ENCODE peak calls at places on chromosomes 13 and 19, in eight cellular contexts. One of them, this sample, is unnamed.

GRCh38 chr13:59861676-59862075 is 302.1 kb downstream of the DIAPH3 start:
- DNase-seq in uterus: no peak
- DNase-seq in neuronal stem cell: no peak
- DNase-seq in fibroblast of lung: no peak
- DNase-seq in H9: no peak
- DNase-seq in psoas muscle: no peak
- DNase-seq in ovary: no peak
- DNase-seq in CD8-positive, alpha-beta T cell: no peak
- DNase-seq in this sample: no peak

GRCh38 chr19:1065606-1066109 is 1.3 kb upstream of the ARHGAP45 start:
- DNase-seq in uterus: no peak
- DNase-seq in neuronal stem cell: no peak
- DNase-seq in fibroblast of lung: no peak
- DNase-seq in H9: no peak
- DNase-seq in psoas muscle: no peak
- DNase-seq in ovary: no peak
- DNase-seq in CD8-positive, alpha-beta T cell: no peak
- DNase-seq in this sample: no peak

GRCh38 chr13:26370495-26370990 is 116.6 kb downstream of the CDK8 start:
- DNase-seq in uterus: no peak
- DNase-seq in neuronal stem cell: no peak
- DNase-seq in fibroblast of lung: no peak
- DNase-seq in H9: no peak
- DNase-seq in psoas muscle: no peak
- DNase-seq in ovary: no peak
- DNase-seq in CD8-positive, alpha-beta T cell: no peak
- DNase-seq in this sample: no peak

GRCh38 chr19:35257113-35257461 is 8.3 kb downstream of the LSR start:
- DNase-seq in uterus: no peak
- DNase-seq in neuronal stem cell: no peak
- DNase-seq in fibroblast of lung: no peak
- DNase-seq in H9: no peak
- DNase-seq in psoas muscle: no peak
- DNase-seq in ovary: peak; percentile 33
- DNase-seq in CD8-positive, alpha-beta T cell: no peak
- DNase-seq in this sample: no peak

GRCh38 chr13:70027551-70027950 is 80.1 kb upstream of the ATXN8OS start:
- DNase-seq in uterus: no peak
- DNase-seq in neuronal stem cell: no peak
- DNase-seq in fibroblast of lung: no peak
- DNase-seq in H9: no peak
- DNase-seq in psoas muscle: no peak
- DNase-seq in ovary: no peak
- DNase-seq in CD8-positive, alpha-beta T cell: no peak
- DNase-seq in this sample: no peak

GRCh38 chr19:55550321-55550650 is 4.9 kb upstream of the SBK3 start:
- DNase-seq in uterus: no peak
- DNase-seq in neuronal stem cell: peak; percentile 59
- DNase-seq in fibroblast of lung: peak; percentile 65
- DNase-seq in H9: no peak
- DNase-seq in psoas muscle: no peak
- DNase-seq in ovary: no peak
- DNase-seq in CD8-positive, alpha-beta T cell: no peak
- DNase-seq in this sample: no peak

GRCh38 chr19:31532034-31532433 is 182.8 kb upstream of the TSHZ3 start:
- DNase-seq in uterus: no peak
- DNase-seq in neuronal stem cell: no peak
- DNase-seq in fibroblast of lung: no peak
- DNase-seq in H9: no peak
- DNase-seq in psoas muscle: no peak
- DNase-seq in ovary: no peak
- DNase-seq in CD8-positive, alpha-beta T cell: no peak
- DNase-seq in this sample: no peak

GRCh38 chr13:30019648-30020626 is 169.5 kb upstream of the UBL3 start:
- DNase-seq in uterus: no peak
- DNase-seq in neuronal stem cell: no peak
- DNase-seq in fibroblast of lung: no peak
- DNase-seq in H9: no peak
- DNase-seq in psoas muscle: no peak
- DNase-seq in ovary: no peak
- DNase-seq in CD8-positive, alpha-beta T cell: no peak
- DNase-seq in this sample: no peak

GRCh38 chr13:93646247-93646646 is 419.6 kb downstream of the GPC6 start:
- DNase-seq in uterus: no peak
- DNase-seq in neuronal stem cell: no peak
- DNase-seq in fibroblast of lung: peak; percentile 4
- DNase-seq in H9: no peak
- DNase-seq in psoas muscle: no peak
- DNase-seq in ovary: no peak
- DNase-seq in CD8-positive, alpha-beta T cell: no peak
- DNase-seq in this sample: no peak

GRCh38 chr13:110479215-110479545 is 82.3 kb downstream of the RAB20 start:
- DNase-seq in uterus: no peak
- DNase-seq in neuronal stem cell: no peak
- DNase-seq in fibroblast of lung: no peak
- DNase-seq in H9: no peak
- DNase-seq in psoas muscle: no peak
- DNase-seq in ovary: no peak
- DNase-seq in CD8-positive, alpha-beta T cell: no peak
- DNase-seq in this sample: no peak

GRCh38 chr13:30915691-30916541 is 9.8 kb downstream of the MEDAG start:
- DNase-seq in uterus: no peak
- DNase-seq in neuronal stem cell: no peak
- DNase-seq in fibroblast of lung: no peak
- DNase-seq in H9: no peak
- DNase-seq in psoas muscle: no peak
- DNase-seq in ovary: no peak
- DNase-seq in CD8-positive, alpha-beta T cell: no peak
- DNase-seq in this sample: no peak

GRCh38 chr19:33395561-33396550 is 22.3 kb downstream of the CEBPG start:
- DNase-seq in uterus: peak; percentile 80
- DNase-seq in neuronal stem cell: no peak
- DNase-seq in fibroblast of lung: peak; percentile 49
- DNase-seq in H9: no peak
- DNase-seq in psoas muscle: peak; percentile 80
- DNase-seq in ovary: peak; percentile 86
- DNase-seq in CD8-positive, alpha-beta T cell: no peak
- DNase-seq in this sample: peak; percentile 56

GRCh38 chr19:18417250-18418033 is 1.8 kb upstream of the SSBP4 start:
- DNase-seq in uterus: peak; percentile 81
- DNase-seq in neuronal stem cell: peak; percentile 67
- DNase-seq in fibroblast of lung: peak; percentile 83
- DNase-seq in H9: peak; percentile 85
- DNase-seq in psoas muscle: peak; percentile 86
- DNase-seq in ovary: peak; percentile 88
- DNase-seq in CD8-positive, alpha-beta T cell: no peak
- DNase-seq in this sample: peak; percentile 88

GRCh38 chr19:2747349-2747748 is 7.5 kb upstream of the SLC39A3 start:
- DNase-seq in uterus: no peak
- DNase-seq in neuronal stem cell: no peak
- DNase-seq in fibroblast of lung: no peak
- DNase-seq in H9: no peak
- DNase-seq in psoas muscle: no peak
- DNase-seq in ovary: no peak
- DNase-seq in CD8-positive, alpha-beta T cell: no peak
- DNase-seq in this sample: no peak

GRCh38 chr19:58097783-58098681 is at the start of gene ZSCAN18:
- DNase-seq in uterus: peak; percentile 98
- DNase-seq in neuronal stem cell: peak; percentile 100
- DNase-seq in fibroblast of lung: peak; percentile 92
- DNase-seq in H9: peak; percentile 99
- DNase-seq in psoas muscle: peak; percentile 98
- DNase-seq in ovary: peak; percentile 99
- DNase-seq in CD8-positive, alpha-beta T cell: peak; percentile 90
- DNase-seq in this sample: peak; percentile 96

GRCh38 chr19:38913958-38914357 is 2.0 kb upstream of the CCER2 start:
- DNase-seq in uterus: no peak
- DNase-seq in neuronal stem cell: no peak
- DNase-seq in fibroblast of lung: no peak
- DNase-seq in H9: no peak
- DNase-seq in psoas muscle: peak; percentile 14
- DNase-seq in ovary: no peak
- DNase-seq in CD8-positive, alpha-beta T cell: no peak
- DNase-seq in this sample: peak; percentile 31

GRCh38 chr13:54647275-54647674 is 1618.7 kb downstream of the OLFM4 start:
- DNase-seq in uterus: no peak
- DNase-seq in neuronal stem cell: no peak
- DNase-seq in fibroblast of lung: no peak
- DNase-seq in H9: no peak
- DNase-seq in psoas muscle: no peak
- DNase-seq in ovary: no peak
- DNase-seq in CD8-positive, alpha-beta T cell: no peak
- DNase-seq in this sample: no peak

GRCh38 chr19:12833418-12833746 is 997 bp downstream of the RTBDN start:
- DNase-seq in uterus: no peak
- DNase-seq in neuronal stem cell: no peak
- DNase-seq in fibroblast of lung: no peak
- DNase-seq in H9: no peak
- DNase-seq in psoas muscle: no peak
- DNase-seq in ovary: no peak
- DNase-seq in CD8-positive, alpha-beta T cell: no peak
- DNase-seq in this sample: no peak

GRCh38 chr19:5113633-5114586 is 145.0 kb downstream of the KDM4B start:
- DNase-seq in uterus: no peak
- DNase-seq in neuronal stem cell: no peak
- DNase-seq in fibroblast of lung: no peak
- DNase-seq in H9: no peak
- DNase-seq in psoas muscle: no peak
- DNase-seq in ovary: no peak
- DNase-seq in CD8-positive, alpha-beta T cell: no peak
- DNase-seq in this sample: no peak

GRCh38 chr13:82976499-82976898 is 905.8 kb downstream of the SLITRK1 start:
- DNase-seq in uterus: no peak
- DNase-seq in neuronal stem cell: no peak
- DNase-seq in fibroblast of lung: no peak
- DNase-seq in H9: no peak
- DNase-seq in psoas muscle: no peak
- DNase-seq in ovary: no peak
- DNase-seq in CD8-positive, alpha-beta T cell: no peak
- DNase-seq in this sample: no peak

GRCh38 chr13:28140433-28141125 is 2.2 kb downstream of the PAN3 start:
- DNase-seq in uterus: no peak
- DNase-seq in neuronal stem cell: no peak
- DNase-seq in fibroblast of lung: peak; percentile 32
- DNase-seq in H9: no peak
- DNase-seq in psoas muscle: no peak
- DNase-seq in ovary: no peak
- DNase-seq in CD8-positive, alpha-beta T cell: no peak
- DNase-seq in this sample: no peak

GRCh38 chr19:46725036-46725820 is 8.3 kb upstream of the PRKD2 start:
- DNase-seq in uterus: no peak
- DNase-seq in neuronal stem cell: no peak
- DNase-seq in fibroblast of lung: no peak
- DNase-seq in H9: no peak
- DNase-seq in psoas muscle: no peak
- DNase-seq in ovary: no peak
- DNase-seq in CD8-positive, alpha-beta T cell: no peak
- DNase-seq in this sample: no peak

GRCh38 chr13:109835321-109835720 is 48.9 kb upstream of the IRS2 start:
- DNase-seq in uterus: no peak
- DNase-seq in neuronal stem cell: no peak
- DNase-seq in fibroblast of lung: peak; percentile 25
- DNase-seq in H9: no peak
- DNase-seq in psoas muscle: no peak
- DNase-seq in ovary: no peak
- DNase-seq in CD8-positive, alpha-beta T cell: no peak
- DNase-seq in this sample: no peak

GRCh38 chr13:21055511-21056045 is 5.8 kb downstream of the LATS2 start:
- DNase-seq in uterus: no peak
- DNase-seq in neuronal stem cell: no peak
- DNase-seq in fibroblast of lung: no peak
- DNase-seq in H9: no peak
- DNase-seq in psoas muscle: peak; percentile 46
- DNase-seq in ovary: no peak
- DNase-seq in CD8-positive, alpha-beta T cell: no peak
- DNase-seq in this sample: no peak
- H3K4me1 ChIP-seq in uterus: peaks cover 3% of the 10 kb centered on the region
- H3K4me1 ChIP-seq in neuronal stem cell: peaks cover 4% of the 10 kb centered on the region
- H3K4me1 ChIP-seq in fibroblast of lung: peaks cover 6% of the 10 kb centered on the region
- H3K4me1 ChIP-seq in H9: peaks cover 4% of the 10 kb centered on the region
- H3K4me1 ChIP-seq in psoas muscle: peaks cover 78% of the 10 kb centered on the region
- H3K4me1 ChIP-seq in ovary: peaks cover 15% of the 10 kb centered on the region
- H3K4me1 ChIP-seq in CD8-positive, alpha-beta T cell: peaks cover 4% of the 10 kb centered on the region
- H3K4me1 ChIP-seq in this sample: no peaks in the 10 kb centered on the region

GRCh38 chr13:99377641-99378040 is 70.4 kb upstream of the GPR183 start:
- DNase-seq in uterus: no peak
- DNase-seq in neuronal stem cell: no peak
- DNase-seq in fibroblast of lung: no peak
- DNase-seq in H9: peak; percentile 28
- DNase-seq in psoas muscle: no peak
- DNase-seq in ovary: no peak
- DNase-seq in CD8-positive, alpha-beta T cell: no peak
- DNase-seq in this sample: no peak
- H3K4me1 ChIP-seq in uterus: no peaks in the 10 kb centered on the region
- H3K4me1 ChIP-seq in neuronal stem cell: no peaks in the 10 kb centered on the region
- H3K4me1 ChIP-seq in fibroblast of lung: no peaks in the 10 kb centered on the region
- H3K4me1 ChIP-seq in H9: peaks cover 18% of the 10 kb centered on the region
- H3K4me1 ChIP-seq in psoas muscle: no peaks in the 10 kb centered on the region
- H3K4me1 ChIP-seq in ovary: no peaks in the 10 kb centered on the region
- H3K4me1 ChIP-seq in CD8-positive, alpha-beta T cell: peaks cover 75% of the 10 kb centered on the region
- H3K4me1 ChIP-seq in this sample: no peaks in the 10 kb centered on the region

GRCh38 chr19:14519245-14519859 is 1.2 kb upstream of the DNAJB1 start:
- DNase-seq in uterus: no peak
- DNase-seq in neuronal stem cell: no peak
- DNase-seq in fibroblast of lung: no peak
- DNase-seq in H9: no peak
- DNase-seq in psoas muscle: no peak
- DNase-seq in ovary: peak; percentile 65
- DNase-seq in CD8-positive, alpha-beta T cell: no peak
- DNase-seq in this sample: no peak
- H3K4me1 ChIP-seq in uterus: peaks cover 6% of the 10 kb centered on the region
- H3K4me1 ChIP-seq in neuronal stem cell: peaks cover 10% of the 10 kb centered on the region
- H3K4me1 ChIP-seq in fibroblast of lung: peaks cover 13% of the 10 kb centered on the region
- H3K4me1 ChIP-seq in H9: no peaks in the 10 kb centered on the region
- H3K4me1 ChIP-seq in psoas muscle: peaks cover 32% of the 10 kb centered on the region
- H3K4me1 ChIP-seq in ovary: peaks cover 12% of the 10 kb centered on the region
- H3K4me1 ChIP-seq in CD8-positive, alpha-beta T cell: peaks cover 79% of the 10 kb centered on the region
- H3K4me1 ChIP-seq in this sample: no peaks in the 10 kb centered on the region

DNA sequence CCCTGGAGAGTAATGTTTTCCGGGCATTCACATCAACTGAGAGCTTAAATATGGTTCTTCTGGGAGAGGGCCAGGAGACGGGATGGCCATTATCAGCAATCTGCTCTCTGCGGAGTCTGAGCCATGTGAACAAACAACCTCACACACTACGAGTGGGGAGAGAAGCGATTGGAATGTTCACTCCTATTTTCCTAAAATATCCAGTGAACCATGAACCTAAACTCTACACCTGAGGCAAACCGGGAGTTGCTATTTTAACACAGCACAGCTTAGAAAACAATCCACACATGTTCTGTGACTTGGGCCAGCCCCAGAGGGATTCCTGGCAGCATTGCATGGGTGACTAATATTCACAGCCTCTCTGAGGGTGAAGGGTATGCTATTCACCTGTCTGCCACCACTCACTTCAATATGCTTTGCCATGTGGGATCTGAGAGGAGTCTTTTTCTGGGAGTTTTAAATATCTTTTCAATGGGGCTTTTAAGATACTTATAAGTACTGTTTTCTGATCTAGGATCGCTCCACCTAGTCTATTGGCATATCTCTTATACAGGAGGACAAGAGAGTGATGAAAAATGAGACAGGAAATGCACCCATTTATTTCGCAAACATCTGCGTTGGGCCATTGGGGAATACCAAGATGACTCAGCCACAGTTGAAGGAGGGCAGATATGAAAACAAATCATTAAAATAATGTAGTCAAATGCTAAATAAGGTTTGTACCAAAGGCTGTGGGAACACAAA is 72.6 kb upstream of the SERP2 start:
- DNase-seq in uterus: peak; percentile 72
- DNase-seq in neuronal stem cell: no peak
- DNase-seq in fibroblast of lung: peak; percentile 94
- DNase-seq in H9: no peak
- DNase-seq in psoas muscle: peak; percentile 78
- DNase-seq in ovary: peak; percentile 47
- DNase-seq in CD8-positive, alpha-beta T cell: no peak
- DNase-seq in this sample: no peak
- H3K4me1 ChIP-seq in uterus: peaks cover 25% of the 10 kb centered on the region
- H3K4me1 ChIP-seq in neuronal stem cell: peaks cover 9% of the 10 kb centered on the region
- H3K4me1 ChIP-seq in fibroblast of lung: peaks cover 26% of the 10 kb centered on the region
- H3K4me1 ChIP-seq in H9: peaks cover 6% of the 10 kb centered on the region
- H3K4me1 ChIP-seq in psoas muscle: peaks cover 69% of the 10 kb centered on the region
- H3K4me1 ChIP-seq in ovary: peaks cover 15% of the 10 kb centered on the region
- H3K4me1 ChIP-seq in CD8-positive, alpha-beta T cell: peaks cover under 1% of the 10 kb centered on the region
- H3K4me1 ChIP-seq in this sample: peaks cover 27% of the 10 kb centered on the region